ENCODE peak calls at places on chromosomes 11 and 22, in five cellular contexts. One of them, this sample, is unnamed.

GRCh38 chr11:19849947-19850593 is 137.4 kb downstream of the NAV2 start:
- DNase-seq in Ammon's horn: no peak
- DNase-seq in GM13976: no peak
- DNase-seq in mucosa of gallbladder: no peak
- DNase-seq in T-helper 1 cell: no peak
- DNase-seq in this sample: no peak

GRCh38 chr11:86519064-86519911 is 144.6 kb downstream of the CCDC81 start:
- DNase-seq in Ammon's horn: no peak
- DNase-seq in GM13976: no peak
- DNase-seq in mucosa of gallbladder: no peak
- DNase-seq in T-helper 1 cell: no peak
- DNase-seq in this sample: peak

GRCh38 chr22:27133951-27134664 is 476.7 kb downstream of the MIAT start:
- DNase-seq in Ammon's horn: no peak
- DNase-seq in GM13976: peak
- DNase-seq in mucosa of gallbladder: no peak
- DNase-seq in T-helper 1 cell: no peak
- DNase-seq in this sample: no peak

GRCh38 chr11:43830928-43831440 is 49.6 kb upstream of the ALKBH3 start:
- DNase-seq in Ammon's horn: peak
- DNase-seq in GM13976: no peak
- DNase-seq in mucosa of gallbladder: no peak
- DNase-seq in T-helper 1 cell: no peak
- DNase-seq in this sample: peak

GRCh38 chr11:47099213-47099917 is 77.3 kb downstream of the ARFGAP2 start:
- DNase-seq in Ammon's horn: no peak
- DNase-seq in GM13976: no peak
- DNase-seq in mucosa of gallbladder: no peak
- DNase-seq in T-helper 1 cell: no peak
- DNase-seq in this sample: no peak

GRCh38 chr11:19393941-19394340 is 153.2 kb upstream of the E2F8 start:
- DNase-seq in Ammon's horn: no peak
- DNase-seq in GM13976: no peak
- DNase-seq in mucosa of gallbladder: no peak
- DNase-seq in T-helper 1 cell: no peak
- DNase-seq in this sample: no peak

GRCh38 chr11:63639195-63639832 is 25.1 kb upstream of the PLAAT3 start:
- DNase-seq in Ammon's horn: no peak
- DNase-seq in GM13976: no peak
- DNase-seq in mucosa of gallbladder: no peak
- DNase-seq in T-helper 1 cell: no peak
- DNase-seq in this sample: peak

GRCh38 chr11:34468209-34468841 is 29.6 kb downstream of the CAT start:
- DNase-seq in Ammon's horn: no peak
- DNase-seq in GM13976: peak
- DNase-seq in mucosa of gallbladder: peak
- DNase-seq in T-helper 1 cell: no peak
- DNase-seq in this sample: no peak

GRCh38 chr11:65181569-65182257 is at the start of gene CAPN1:
- DNase-seq in Ammon's horn: peak
- DNase-seq in GM13976: peak
- DNase-seq in mucosa of gallbladder: peak
- DNase-seq in T-helper 1 cell: peak
- DNase-seq in this sample: peak

GRCh38 chr22:44526431-44527115 is 28.5 kb upstream of the RTL6 start:
- DNase-seq in Ammon's horn: no peak
- DNase-seq in GM13976: no peak
- DNase-seq in mucosa of gallbladder: no peak
- DNase-seq in T-helper 1 cell: no peak
- DNase-seq in this sample: no peak

GRCh38 chr11:117000741-117001096 is 97.5 kb downstream of the SIK3 start:
- DNase-seq in Ammon's horn: no peak
- DNase-seq in GM13976: no peak
- DNase-seq in mucosa of gallbladder: no peak
- DNase-seq in T-helper 1 cell: no peak
- DNase-seq in this sample: no peak

GRCh38 chr11:33172996-33173395 is 11.7 kb upstream of the CSTF3 start:
- DNase-seq in Ammon's horn: no peak
- DNase-seq in GM13976: no peak
- DNase-seq in mucosa of gallbladder: no peak
- DNase-seq in T-helper 1 cell: no peak
- DNase-seq in this sample: no peak

GRCh38 chr22:24244144-24244787 is 616 bp downstream of the GGT5 start:
- DNase-seq in Ammon's horn: no peak
- DNase-seq in GM13976: no peak
- DNase-seq in mucosa of gallbladder: no peak
- DNase-seq in T-helper 1 cell: no peak
- DNase-seq in this sample: no peak

GRCh38 chr22:17699696-17700330 is 61.3 kb downstream of the BCL2L13 start:
- DNase-seq in Ammon's horn: no peak
- DNase-seq in GM13976: no peak
- DNase-seq in mucosa of gallbladder: no peak
- DNase-seq in T-helper 1 cell: no peak
- DNase-seq in this sample: no peak

GRCh38 chr11:3920148-3920852 is 64.8 kb downstream of the STIM1 start:
- DNase-seq in Ammon's horn: no peak
- DNase-seq in GM13976: peak
- DNase-seq in mucosa of gallbladder: no peak
- DNase-seq in T-helper 1 cell: peak
- DNase-seq in this sample: no peak

GRCh38 chr11:2944953-2945756 is 15.9 kb upstream of the PHLDA2 start:
- DNase-seq in Ammon's horn: peak
- DNase-seq in GM13976: no peak
- DNase-seq in mucosa of gallbladder: peak
- DNase-seq in T-helper 1 cell: peak
- DNase-seq in this sample: peak

GRCh38 chr22:30809086-30809485 is 114.4 kb downstream of the OSBP2 start:
- DNase-seq in Ammon's horn: no peak
- DNase-seq in GM13976: no peak
- DNase-seq in mucosa of gallbladder: no peak
- DNase-seq in T-helper 1 cell: no peak
- DNase-seq in this sample: peak

GRCh38 chr11:112172362-112172994 is 2.8 kb upstream of the BCO2 start:
- DNase-seq in Ammon's horn: no peak
- DNase-seq in GM13976: peak
- DNase-seq in mucosa of gallbladder: no peak
- DNase-seq in T-helper 1 cell: no peak
- DNase-seq in this sample: no peak

GRCh38 chr11:69335461-69336386 is 41.8 kb downstream of the MYEOV start:
- DNase-seq in Ammon's horn: no peak
- DNase-seq in GM13976: peak
- DNase-seq in mucosa of gallbladder: no peak
- DNase-seq in T-helper 1 cell: no peak
- DNase-seq in this sample: no peak

GRCh38 chr11:64770120-64770519 is 8.2 kb downstream of the SF1 start:
- DNase-seq in Ammon's horn: no peak
- DNase-seq in GM13976: no peak
- DNase-seq in mucosa of gallbladder: no peak
- DNase-seq in T-helper 1 cell: no peak
- DNase-seq in this sample: no peak

GRCh38 chr11:62547691-62548281 is 1.2 kb upstream of the AHNAK start:
- DNase-seq in Ammon's horn: no peak
- DNase-seq in GM13976: no peak
- DNase-seq in mucosa of gallbladder: no peak
- DNase-seq in T-helper 1 cell: no peak
- DNase-seq in this sample: no peak

GRCh38 chr22:38513063-38513462 is 7.0 kb upstream of the DDX17 start:
- DNase-seq in Ammon's horn: no peak
- DNase-seq in GM13976: peak
- DNase-seq in mucosa of gallbladder: no peak
- DNase-seq in T-helper 1 cell: peak
- DNase-seq in this sample: no peak

GRCh38 chr11:67117667-67118058 is 1.4 kb upstream of the KDM2A start:
- DNase-seq in Ammon's horn: no peak
- DNase-seq in GM13976: peak
- DNase-seq in mucosa of gallbladder: no peak
- DNase-seq in T-helper 1 cell: peak
- DNase-seq in this sample: peak

GRCh38 chr11:119101367-119101758 is 290 bp downstream of the DPAGT1 start:
- DNase-seq in Ammon's horn: no peak
- DNase-seq in GM13976: no peak
- DNase-seq in mucosa of gallbladder: no peak
- DNase-seq in T-helper 1 cell: no peak
- DNase-seq in this sample: no peak

GRCh38 chr11:29616611-29617010 is 400.2 kb downstream of the KCNA4 start:
- DNase-seq in Ammon's horn: no peak
- DNase-seq in GM13976: no peak
- DNase-seq in mucosa of gallbladder: no peak
- DNase-seq in T-helper 1 cell: no peak
- DNase-seq in this sample: no peak

GRCh38 chr22:36433318-36434231 is 45.8 kb upstream of the MYH9 start:
- DNase-seq in Ammon's horn: no peak
- DNase-seq in GM13976: no peak
- DNase-seq in mucosa of gallbladder: no peak
- DNase-seq in T-helper 1 cell: no peak
- DNase-seq in this sample: peak